ENCODE peak calls at places on chromosomes 11 and 22, in four cellular contexts. One of them, this sample, is unnamed.

GRCh38 chr11:58592760-58593472 is 14.1 kb downstream of the ZFP91 start:
- DNase-seq in HepG2: no peak
- DNase-seq in GM12878: no peak
- DNase-seq in endothelial cell of umbilical vein: no peak
- DNase-seq in this sample: no peak

GRCh38 chr22:28137036-28137435 is 218.0 kb upstream of the PITPNB start:
- DNase-seq in HepG2: no peak
- DNase-seq in GM12878: no peak
- DNase-seq in endothelial cell of umbilical vein: no peak
- DNase-seq in this sample: no peak

GRCh38 chr11:87187930-87188329 is 150.2 kb downstream of the TMEM135 start:
- DNase-seq in HepG2: no peak
- DNase-seq in GM12878: no peak
- DNase-seq in endothelial cell of umbilical vein: no peak
- DNase-seq in this sample: no peak

GRCh38 chr22:22110548-22111266 is 128.1 kb upstream of the TOP3B start:
- DNase-seq in HepG2: no peak
- DNase-seq in GM12878: peak
- DNase-seq in endothelial cell of umbilical vein: peak
- DNase-seq in this sample: peak

GRCh38 chr22:30396871-30397655 is at the start of gene SEC14L2:
- DNase-seq in HepG2: no peak
- DNase-seq in GM12878: no peak
- DNase-seq in endothelial cell of umbilical vein: peak
- DNase-seq in this sample: no peak

GRCh38 chr11:118696673-118697226 is 17.3 kb upstream of the TREH start:
- DNase-seq in HepG2: no peak
- DNase-seq in GM12878: no peak
- DNase-seq in endothelial cell of umbilical vein: no peak
- DNase-seq in this sample: no peak

GRCh38 chr11:34205326-34206035 is 100.1 kb downstream of the NAT10 start:
- DNase-seq in HepG2: no peak
- DNase-seq in GM12878: no peak
- DNase-seq in endothelial cell of umbilical vein: no peak
- DNase-seq in this sample: no peak

GRCh38 chr11:131449391-131450019 is 79.1 kb downstream of the NTM start:
- DNase-seq in HepG2: no peak
- DNase-seq in GM12878: no peak
- DNase-seq in endothelial cell of umbilical vein: no peak
- DNase-seq in this sample: no peak

GRCh38 chr11:68146704-68147474 is 25.7 kb upstream of the CHKA start:
- DNase-seq in HepG2: peak
- DNase-seq in GM12878: no peak
- DNase-seq in endothelial cell of umbilical vein: peak
- DNase-seq in this sample: no peak

GRCh38 chr22:41524809-41525449 is 19.3 kb downstream of the POLR3H start:
- DNase-seq in HepG2: no peak
- DNase-seq in GM12878: no peak
- DNase-seq in endothelial cell of umbilical vein: no peak
- DNase-seq in this sample: peak

GRCh38 chr22:17120281-17120680 is 879 bp downstream of the TMEM121B start:
- DNase-seq in HepG2: no peak
- DNase-seq in GM12878: no peak
- DNase-seq in endothelial cell of umbilical vein: peak
- DNase-seq in this sample: peak

GRCh38 chr22:39820266-39820665 is 73.3 kb downstream of the ENTHD1 start:
- DNase-seq in HepG2: no peak
- DNase-seq in GM12878: no peak
- DNase-seq in endothelial cell of umbilical vein: peak
- DNase-seq in this sample: no peak

GRCh38 chr11:60984149-60984548 is 12.7 kb downstream of the CD6 start:
- DNase-seq in HepG2: no peak
- DNase-seq in GM12878: no peak
- DNase-seq in endothelial cell of umbilical vein: no peak
- DNase-seq in this sample: no peak

GRCh38 chr11:92552942-92553341 is 328.3 kb downstream of the FAT3 start:
- DNase-seq in HepG2: peak
- DNase-seq in GM12878: no peak
- DNase-seq in endothelial cell of umbilical vein: no peak
- DNase-seq in this sample: no peak

GRCh38 chr11:113151502-113151901 is 162.9 kb upstream of the TTC12 start:
- DNase-seq in HepG2: no peak
- DNase-seq in GM12878: no peak
- DNase-seq in endothelial cell of umbilical vein: no peak
- DNase-seq in this sample: no peak

GRCh38 chr11:9565822-9566560 is 7.5 kb upstream of the WEE1 start:
- DNase-seq in HepG2: peak
- DNase-seq in GM12878: peak
- DNase-seq in endothelial cell of umbilical vein: peak
- DNase-seq in this sample: peak

GRCh38 chr22:37316875-37317371 is 34.6 kb downstream of the CYTH4 start:
- DNase-seq in HepG2: peak
- DNase-seq in GM12878: no peak
- DNase-seq in endothelial cell of umbilical vein: peak
- DNase-seq in this sample: peak

GRCh38 chr11:30919389-30920172 is 333.4 kb upstream of the MPPED2 start:
- DNase-seq in HepG2: no peak
- DNase-seq in GM12878: no peak
- DNase-seq in endothelial cell of umbilical vein: no peak
- DNase-seq in this sample: peak

GRCh38 chr11:61999141-61999975 is 31.9 kb upstream of the FTH1 start:
- DNase-seq in HepG2: peak
- DNase-seq in GM12878: no peak
- DNase-seq in endothelial cell of umbilical vein: no peak
- DNase-seq in this sample: no peak

GRCh38 chr11:73360743-73361369 is 15.3 kb upstream of the RELT start:
- DNase-seq in HepG2: no peak
- DNase-seq in GM12878: no peak
- DNase-seq in endothelial cell of umbilical vein: no peak
- DNase-seq in this sample: no peak

GRCh38 chr11:27672836-27673464 is 27.3 kb downstream of the BDNF start:
- DNase-seq in HepG2: no peak
- DNase-seq in GM12878: no peak
- DNase-seq in endothelial cell of umbilical vein: no peak
- DNase-seq in this sample: no peak

GRCh38 chr11:12860827-12861226 is 148.3 kb upstream of the RASSF10 start:
- DNase-seq in HepG2: no peak
- DNase-seq in GM12878: no peak
- DNase-seq in endothelial cell of umbilical vein: no peak
- DNase-seq in this sample: no peak

GRCh38 chr11:61747389-61748285 is 4.8 kb upstream of the MYRF start:
- DNase-seq in HepG2: peak
- DNase-seq in GM12878: no peak
- DNase-seq in endothelial cell of umbilical vein: peak
- DNase-seq in this sample: peak

GRCh38 chr11:86715611-86716010 is 43.2 kb upstream of the ME3 start:
- DNase-seq in HepG2: no peak
- DNase-seq in GM12878: no peak
- DNase-seq in endothelial cell of umbilical vein: no peak
- DNase-seq in this sample: no peak

DNA sequence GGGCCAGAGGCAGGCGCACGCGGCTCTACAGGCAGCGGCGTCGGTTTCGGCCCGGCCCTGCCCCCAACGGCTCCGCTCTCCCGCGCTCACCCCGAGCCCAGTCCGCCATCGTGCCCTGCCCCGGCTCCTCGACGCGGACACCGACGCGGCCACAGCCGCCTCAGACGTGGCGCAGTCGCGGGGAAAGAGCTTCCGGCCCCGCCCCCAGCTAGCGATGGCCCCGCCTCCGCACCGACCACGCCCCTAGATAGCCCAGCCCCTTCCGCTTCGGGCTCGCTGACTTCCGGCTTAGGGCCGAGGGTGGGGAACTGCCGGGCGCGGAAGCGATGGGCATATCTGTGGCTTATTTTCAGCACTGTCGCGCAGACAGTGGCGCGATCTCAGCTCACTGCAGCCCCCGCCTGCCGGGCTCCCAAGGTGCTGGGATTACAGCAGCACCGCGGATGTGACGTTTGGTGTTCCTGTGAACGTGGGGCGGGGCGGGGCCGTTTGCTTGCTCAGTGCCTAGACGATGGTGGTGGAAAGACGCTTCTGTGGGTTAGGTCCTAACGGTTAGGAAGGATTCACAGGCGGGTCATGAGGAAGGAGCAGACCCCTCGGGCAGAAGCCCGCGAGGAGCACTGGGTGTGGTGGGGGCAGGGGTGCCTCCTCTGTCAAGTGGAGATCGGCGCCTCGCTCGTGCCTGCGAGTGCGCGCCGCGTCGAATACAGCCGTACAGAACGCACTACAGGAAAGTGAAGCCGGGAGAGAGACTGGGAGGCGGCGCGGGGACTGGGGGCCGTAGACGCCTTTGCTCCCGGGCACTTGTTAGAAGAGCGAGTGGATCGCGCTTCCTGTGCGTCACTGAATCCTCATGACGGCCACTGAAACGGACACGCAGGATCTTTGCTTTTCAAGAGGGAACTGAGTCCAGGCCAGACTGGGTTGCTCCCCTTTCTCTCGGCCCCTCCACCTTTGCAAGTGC is at the start of the genes BET1L and RIC8A:
- DNase-seq in HepG2: peak
- DNase-seq in GM12878: peak
- DNase-seq in endothelial cell of umbilical vein: peak
- DNase-seq in this sample: peak
- TF ChIP-seq CTCF in HepG2: peak
- TF ChIP-seq CTCF in GM12878: no peak
- TF ChIP-seq CTCF in endothelial cell of umbilical vein: no peak
- TF ChIP-seq CTCF in this sample: no peak

DNA sequence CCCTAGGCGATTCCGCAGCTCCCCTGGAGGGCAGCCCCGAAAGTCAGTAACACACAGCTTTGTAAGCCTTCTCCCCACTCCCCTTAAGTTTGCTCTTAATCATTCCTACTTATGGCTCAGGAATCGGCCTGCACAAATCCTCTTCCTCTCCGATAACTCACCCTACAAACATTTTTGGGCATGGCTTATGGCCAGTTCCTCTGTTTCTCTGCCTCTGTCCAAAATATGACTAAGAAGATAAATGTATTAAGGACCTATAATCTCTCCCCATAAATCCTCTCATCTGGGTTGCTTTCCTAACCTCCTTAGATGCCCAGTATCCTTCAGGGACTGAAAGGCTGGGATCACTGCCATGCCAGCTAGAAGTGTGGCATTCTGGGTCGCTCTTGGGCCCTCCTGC is 41.0 kb downstream of the PAMR1 start:
- DNase-seq in HepG2: no peak
- DNase-seq in GM12878: no peak
- DNase-seq in endothelial cell of umbilical vein: no peak
- DNase-seq in this sample: no peak
- TF ChIP-seq MAX in HepG2: no peak
- TF ChIP-seq MAX in GM12878: no peak
- TF ChIP-seq MAX in endothelial cell of umbilical vein: no peak
- TF ChIP-seq MAX in this sample: no peak

GRCh38 chr11:45471002-45471665 is 185.0 kb upstream of the SYT13 start:
- DNase-seq in HepG2: no peak
- DNase-seq in GM12878: no peak
- DNase-seq in endothelial cell of umbilical vein: no peak
- DNase-seq in this sample: no peak

GRCh38 chr11:45468265-45468856 is 182.2 kb upstream of the SYT13 start:
- DNase-seq in HepG2: no peak
- DNase-seq in GM12878: no peak
- DNase-seq in endothelial cell of umbilical vein: peak
- DNase-seq in this sample: no peak

GRCh38 chr11:45472713-45473317 is 186.7 kb upstream of the SYT13 start:
- DNase-seq in HepG2: no peak
- DNase-seq in GM12878: no peak
- DNase-seq in endothelial cell of umbilical vein: no peak
- DNase-seq in this sample: no peak

GRCh38 chr11:45473491-45473890 is 187.3 kb upstream of the SYT13 start:
- DNase-seq in HepG2: no peak
- DNase-seq in GM12878: no peak
- DNase-seq in endothelial cell of umbilical vein: no peak
- DNase-seq in this sample: no peak

DNA sequence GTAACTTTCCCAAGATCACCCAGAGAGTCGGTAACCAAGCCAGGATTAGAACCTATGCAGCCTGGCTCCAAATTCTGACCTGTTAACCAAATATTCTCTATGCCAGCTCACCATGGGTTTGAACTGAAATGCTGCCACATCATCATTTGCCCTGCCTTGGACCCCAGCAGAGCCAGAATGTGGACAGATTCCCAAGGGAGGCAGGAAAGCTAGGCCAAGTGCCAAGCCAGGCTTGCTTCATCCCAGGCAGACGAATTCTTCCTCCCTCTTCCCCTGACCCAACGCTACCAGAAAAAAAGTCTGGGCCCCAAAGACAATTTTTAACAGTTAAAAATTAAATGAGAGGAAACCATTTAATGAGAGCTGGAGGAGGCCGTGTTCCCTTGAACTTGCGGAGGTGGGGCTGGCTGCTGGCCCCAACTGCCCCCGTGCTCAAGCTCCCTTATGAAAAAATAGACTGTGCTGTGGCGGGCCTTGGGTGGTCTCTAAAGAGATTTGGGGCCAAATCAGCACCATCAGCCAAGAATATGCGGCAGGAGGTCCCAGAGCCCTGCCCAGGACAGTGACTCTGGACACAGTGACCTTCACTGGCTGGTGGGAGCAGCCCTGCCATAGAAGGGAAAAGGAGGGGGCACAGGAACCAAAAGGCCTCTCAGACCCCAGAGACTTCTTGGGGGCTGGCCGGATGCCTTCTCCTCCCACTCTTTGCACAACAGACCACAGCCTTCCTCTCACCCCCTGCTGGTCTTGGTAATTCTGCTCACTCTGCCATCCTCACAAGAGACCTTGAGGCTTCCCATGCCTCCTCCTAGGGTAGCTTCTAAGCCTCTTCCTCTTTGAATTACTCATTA is 184.2 kb upstream of the SYT13 start:
- DNase-seq in HepG2: no peak
- DNase-seq in GM12878: no peak
- DNase-seq in endothelial cell of umbilical vein: no peak
- DNase-seq in this sample: peak
- TF ChIP-seq MYC in HepG2: no peak
- TF ChIP-seq MYC in GM12878: no peak
- TF ChIP-seq MYC in endothelial cell of umbilical vein: no peak
- TF ChIP-seq MYC in this sample: peak

GRCh38 chr11:133041928-133042890 is 490.1 kb downstream of the OPCML start:
- DNase-seq in HepG2: no peak
- DNase-seq in GM12878: no peak
- DNase-seq in endothelial cell of umbilical vein: no peak
- DNase-seq in this sample: no peak

GRCh38 chr11:133040289-133040893 is 491.9 kb downstream of the OPCML start:
- DNase-seq in HepG2: no peak
- DNase-seq in GM12878: no peak
- DNase-seq in endothelial cell of umbilical vein: no peak
- DNase-seq in this sample: no peak

GRCh38 chr11:133038850-133039249 is 493.5 kb downstream of the OPCML start:
- DNase-seq in HepG2: no peak
- DNase-seq in GM12878: no peak
- DNase-seq in endothelial cell of umbilical vein: no peak
- DNase-seq in this sample: no peak

DNA sequence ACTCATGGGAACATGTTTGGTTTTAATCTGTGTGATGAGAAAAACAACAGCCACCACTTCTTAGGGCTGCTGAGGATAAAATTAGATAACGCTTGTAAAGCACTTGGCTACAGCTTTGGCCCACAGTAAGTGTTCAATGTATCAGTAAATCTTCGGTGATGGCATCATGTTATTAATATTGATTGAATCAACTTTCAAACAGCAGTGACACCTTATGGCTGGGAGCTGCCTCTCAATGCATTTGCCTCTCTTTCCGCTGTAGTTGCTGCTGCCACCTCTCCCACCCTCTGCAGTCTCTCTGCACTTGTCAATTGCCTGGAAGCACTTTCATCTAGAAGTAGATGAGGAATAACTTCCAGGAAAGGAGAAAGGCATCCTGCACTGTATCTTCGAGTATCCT is 491.1 kb downstream of the OPCML start:
- DNase-seq in HepG2: no peak
- DNase-seq in GM12878: no peak
- DNase-seq in endothelial cell of umbilical vein: no peak
- DNase-seq in this sample: no peak
- TF ChIP-seq CTCF in HepG2: no peak
- TF ChIP-seq CTCF in GM12878: no peak
- TF ChIP-seq CTCF in endothelial cell of umbilical vein: no peak
- TF ChIP-seq CTCF in this sample: no peak